ENCODE peak calls at places on chromosomes 4 and X, in six cellular contexts. H, K, I, Q, L and Y are unnamed samples.

GRCh38 chrX:40573763-40574162 is 7.0 kb upstream of the ATP6AP2 start:
- DNase-seq in H (peak), Q (no peak), I (no peak), K (no peak), L (peak), Y (peak)

GRCh38 chr4:112823631-112824030 is 186.7 kb downstream of the LARP7 start:
- DNase-seq in H (no peak), L (no peak), K (no peak), Q (no peak), I (no peak), Y (no peak)

GRCh38 chr4:40227284-40227683 is 30.5 kb downstream of the RHOH start:
- DNase-seq in L (no peak), H (peak), K (no peak), Q (no peak), I (no peak), Y (no peak)

GRCh38 chr4:772118-772517 is 53.8 kb downstream of the CPLX1 start:
- DNase-seq in I (no peak), Q (no peak), K (no peak), L (no peak), H (no peak), Y (no peak)

GRCh38 chrX:111116666-111117065 is 20.7 kb downstream of the PAK3 start:
- DNase-seq in Q (no peak), L (no peak), H (no peak), I (no peak), K (no peak), Y (no peak)

GRCh38 chrX:41033299-41033698 is 51.9 kb upstream of the USP9X start:
- DNase-seq in L (peak), K (no peak), I (no peak), Q (no peak), H (no peak), Y (no peak)

GRCh38 chr4:16245241-16245640 is 19.0 kb upstream of the TAPT1 start:
- DNase-seq in K (no peak), H (no peak), I (no peak), Q (no peak), L (no peak), Y (no peak)

GRCh38 chr4:166045457-166045856 is 172.4 kb downstream of the TLL1 start:
- DNase-seq in H (peak), K (no peak), Q (no peak), I (no peak), L (no peak), Y (no peak)

GRCh38 chrX:84187501-84188319 is at the start of gene RPS6KA6:
- DNase-seq in K (no peak), H (peak), L (peak), Q (peak), I (peak), Y (peak)

GRCh38 chr4:89558147-89558546 is 250.5 kb upstream of the GPRIN3 start:
- DNase-seq in L (peak), K (peak), Q (peak), H (peak), I (no peak), Y (peak)

GRCh38 chrX:39757971-39758370 is 339.8 kb downstream of the BCOR start:
- DNase-seq in I (no peak), K (no peak), L (no peak), H (no peak), Q (peak), Y (peak)

GRCh38 chr4:151356510-151356909 is 31.1 kb upstream of the SH3D19 start:
- DNase-seq in H (no peak), L (peak), K (peak), Q (no peak), I (no peak), Y (peak)
- TF ChIP-seq EZH2phosphoT487 in H (no peak), L (no peak), K (no peak), Q (no peak), I (no peak), Y (no peak)

GRCh38 chr4:77040265-77040664 is 35.5 kb downstream of the CCNI start:
- DNase-seq in Q (no peak), I (no peak), L (peak), H (no peak), K (no peak), Y (peak)
- H3K27ac ChIP-seq in Q (no peak), I (no peak), L (no peak), H (no peak), K (no peak), Y (peak)

DNA sequence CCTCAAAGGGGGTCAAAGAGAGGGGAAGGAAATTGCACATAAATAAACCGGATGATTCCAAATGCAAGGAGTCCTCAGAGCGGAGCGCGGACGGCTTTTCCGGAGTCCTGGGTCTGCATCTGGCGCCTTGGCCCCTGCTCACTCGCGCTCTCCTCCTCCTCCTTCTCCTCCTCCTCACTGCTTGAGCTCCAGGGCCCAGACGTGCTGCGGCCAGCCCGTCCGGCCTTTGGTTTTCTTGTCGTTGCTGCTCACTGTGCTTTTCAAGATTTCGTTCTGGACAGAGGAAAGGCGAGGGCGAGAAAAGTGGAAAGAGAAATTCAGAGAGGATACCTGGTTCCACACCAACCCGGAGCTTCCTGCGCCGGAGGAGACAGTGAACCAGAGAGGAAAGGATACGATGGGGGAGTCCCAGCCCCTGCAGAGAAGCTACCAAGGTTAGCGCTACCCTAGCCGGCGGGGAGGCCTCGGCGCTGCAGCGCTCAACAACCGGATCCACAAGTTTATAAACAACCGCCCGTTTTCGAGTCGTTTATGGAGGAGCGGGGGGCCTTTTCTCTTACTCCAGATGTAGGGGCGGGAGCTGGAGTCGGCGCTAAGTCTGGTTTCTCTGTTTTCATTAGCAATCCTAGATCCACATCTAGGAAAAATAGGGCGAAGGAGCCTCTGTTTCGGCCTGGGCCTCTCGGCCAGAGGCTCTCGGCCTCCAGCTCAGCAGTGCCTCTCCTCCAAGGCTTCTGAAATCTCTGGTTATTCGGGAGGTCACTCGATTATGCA is 2.7 kb downstream of the HAND2 start:
- DNase-seq in L (no peak), I (no peak), H (no peak), Q (peak), K (no peak), Y (peak)
- H3K9ac ChIP-seq in L (no peak), I (peak), H (no peak), Q (no peak), K (no peak), Y (peak)

GRCh38 chr4:118787844-118788380 is 48.0 kb downstream of the SEC24D start:
- DNase-seq in H (no peak), L (no peak), Q (no peak), I (no peak), K (no peak), Y (peak)

DNA sequence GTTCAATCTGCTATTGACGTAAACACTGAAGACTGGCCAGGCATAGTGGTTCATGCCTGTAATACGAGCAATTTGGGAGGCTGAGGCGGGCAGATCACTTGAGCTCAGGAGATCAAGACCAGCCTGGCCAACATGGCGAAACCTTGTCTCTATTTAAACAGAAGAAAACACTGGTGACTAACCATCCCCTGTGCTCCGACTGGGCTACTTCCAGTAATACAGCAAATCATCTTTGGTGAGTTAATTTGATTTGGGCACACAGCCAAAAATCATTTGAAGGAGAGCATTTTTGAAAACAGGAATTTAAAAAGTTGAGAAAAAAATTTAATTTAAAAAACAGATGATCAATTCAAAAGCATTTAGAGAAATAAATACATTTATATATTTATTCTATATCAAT is 52.0 kb downstream of the SEC24D start:
- DNase-seq in Q (no peak), L (no peak), K (no peak), H (no peak), I (no peak), Y (peak)
- TF ChIP-seq EZH2phosphoT487 in Q (no peak), L (no peak), K (no peak), H (no peak), I (no peak), Y (no peak)

GRCh38 chr4:88008624-88009235 is 1.3 kb downstream of the PKD2 start:
- DNase-seq in Q (no peak), I (peak), L (peak), K (no peak), H (no peak), Y (peak)

GRCh38 chr4:88008133-88008621 is 742 bp downstream of the PKD2 start:
- DNase-seq in Q (peak), K (no peak), L (peak), I (peak), H (peak), Y (peak)

GRCh38 chr4:88006956-88007303 is 505 bp upstream of the PKD2 start:
- DNase-seq in L (no peak), H (no peak), Q (no peak), K (no peak), I (no peak), Y (no peak)

GRCh38 chr4:88009871-88010270 is 2.4 kb downstream of the PKD2 start:
- DNase-seq in H (no peak), L (no peak), K (no peak), I (no peak), Q (peak), Y (peak)

GRCh38 chr4:88007304-88008132 is at the start of gene PKD2:
- DNase-seq in Q (peak), K (peak), H (peak), I (peak), L (peak), Y (peak)
- H3K27ac ChIP-seq in Q (no peak), K (peak), H (no peak), I (peak), L (no peak), Y (peak)

GRCh38 chrX:135543924-135544323 is 23.5 kb downstream of the INTS6L start:
- DNase-seq in L (no peak), H (no peak), K (no peak), I (no peak), Q (peak), Y (no peak)
- H3K9ac ChIP-seq in L (no peak), H (no peak), K (no peak), I (no peak), Q (no peak), Y (no peak)